ENCODE peak calls at places on chromosomes 6 and 20, in four cellular contexts. V is brain microvascular endothelial cell; K is stimulated activated naive CD8-positive, alpha-beta T cell treated with anti-CD3 and anti-CD28 coated beads, Interleukin-15, amount 100 ng/mL, for 72 hours; A is body of pancreas. H is an unnamed sample.

GRCh38 chr6:111888928-111889696 is 15.9 kb upstream of the FYN start:
- DNase-seq in V (no peak), K (no peak), A (no peak), H (no peak)

GRCh38 chr6:20334334-20334733 is 67.3 kb upstream of the E2F3 start:
- DNase-seq in K (no peak), V (no peak), A (no peak), H (no peak)

GRCh38 chr20:59994697-59995122 is 36.5 kb downstream of the CDH26 start:
- DNase-seq in K (no peak), V (no peak), A (peak; percentile 20), H (peak; percentile 45)

GRCh38 chr20:57680131-57680716 is 29.6 kb downstream of the PMEPA1 start:
- DNase-seq in K (no peak), V (no peak), A (no peak), H (no peak)

GRCh38 chr6:128438311-128438916 is 82.0 kb downstream of the PTPRK start:
- DNase-seq in K (no peak), A (no peak), V (no peak), H (no peak)

GRCh38 chr6:25218346-25218745 is 60.8 kb upstream of the CARMIL1 start:
- DNase-seq in K (no peak), V (no peak), A (no peak), H (no peak)

GRCh38 chr6:135266675-135267074 is 85.6 kb downstream of the MYB start:
- DNase-seq in V (no peak), K (no peak), A (no peak), H (peak; percentile 53)

GRCh38 chr6:41778895-41779294 is 805 bp downstream of the FRS3 start:
- DNase-seq in A (no peak), V (no peak), K (no peak), H (no peak)

GRCh38 chr20:2816030-2816582 is at the start of gene TMEM239:
- DNase-seq in A (no peak), K (no peak), V (no peak), H (no peak)

GRCh38 chr6:45327956-45328522 is at the start of gene RUNX2:
- DNase-seq in A (no peak), K (peak; percentile 43), V (peak; percentile 47), H (no peak)

GRCh38 chr6:33777716-33778474 is 11.0 kb downstream of the LEMD2 start:
- DNase-seq in A (no peak), K (no peak), V (no peak), H (no peak)

GRCh38 chr20:64156886-64157875 is 7.1 kb upstream of the MYT1 start:
- DNase-seq in V (no peak), A (no peak), K (no peak), H (no peak)

GRCh38 chr6:136037885-136038460 is 186.5 kb downstream of the PDE7B start:
- DNase-seq in V (no peak), A (no peak), K (no peak), H (no peak)

GRCh38 chr6:136586295-136586694 is 36.1 kb upstream of the MAP7 start:
- DNase-seq in K (no peak), V (peak; percentile 91), A (no peak), H (no peak)

GRCh38 chr6:114997813-114998292 is 655.0 kb upstream of the HS3ST5 start:
- DNase-seq in V (no peak), K (peak; percentile 11), A (no peak), H (no peak)

GRCh38 chr6:2448826-2449571 is 203.6 kb upstream of the GMDS start:
- DNase-seq in K (peak; percentile 18), V (peak; percentile 63), A (peak; percentile 44), H (peak; percentile 61)

GRCh38 chr20:12394786-12395185 is 477.1 kb downstream of the BTBD3 start:
- DNase-seq in K (no peak), V (no peak), A (peak; percentile 8), H (no peak)

GRCh38 chr6:26473429-26473757 is 15.6 kb downstream of the BTN2A1 start:
- DNase-seq in K (no peak), A (no peak), V (no peak), H (no peak)

GRCh38 chr6:26205161-26205624 is 118.0 kb downstream of the HFE start:
- DNase-seq in A (peak; percentile 75), V (peak; percentile 85), K (peak; percentile 92), H (peak; percentile 79)

GRCh38 chr6:136593748-136594490 is 43.7 kb upstream of the MAP7 start:
- DNase-seq in A (peak; percentile 68), K (peak; percentile 71), V (peak; percentile 98), H (no peak)

GRCh38 chr6:1609662-1610496 is at the start of gene FOXC1:
- DNase-seq in V (peak; percentile 85), A (peak; percentile 92), K (peak; percentile 51), H (peak; percentile 91)

GRCh38 chr6:89385156-89385667 is 26.9 kb downstream of the RRAGD start:
- DNase-seq in K (no peak), V (no peak), A (no peak), H (no peak)

GRCh38 chr20:32911355-32911754 is 52.6 kb downstream of the EFCAB8 start:
- DNase-seq in A (no peak), V (no peak), K (no peak), H (no peak)

GRCh38 chr6:132392792-132393191 is 8.5 kb downstream of the MOXD1 start:
- DNase-seq in V (no peak), A (no peak), K (no peak), H (no peak)

GRCh38 chr20:54165014-54165413 is 8.8 kb downstream of the CYP24A1 start:
- DNase-seq in V (no peak), A (no peak), K (no peak), H (no peak)

GRCh38 chr6:39137235-39137634 is 22.2 kb upstream of the SAYSD1 start:
- DNase-seq in V (peak; percentile 43), A (no peak), K (no peak), H (peak; percentile 37)

GRCh38 chr20:4942336-4942735 is 59.0 kb downstream of the SLC23A2 start:
- DNase-seq in A (no peak), K (no peak), V (no peak), H (no peak)

GRCh38 chr20:34262488-34263288 is 21.5 kb downstream of the ASIP start:
- DNase-seq in V (peak; percentile 34), K (no peak), A (peak; percentile 31), H (no peak)

GRCh38 chr6:154127638-154128037 is 88.6 kb downstream of the OPRM1 start:
- DNase-seq in K (no peak), A (no peak), V (no peak), H (no peak)

GRCh38 chr6:31572041-31572911 is at the start of gene LTA:
- DNase-seq in V (no peak), K (peak; percentile 84), A (no peak), H (no peak)

GRCh38 chr20:42083280-42083679 is 465.1 kb upstream of the CHD6 start:
- DNase-seq in K (no peak), V (no peak), A (no peak), H (no peak)

GRCh38 chr6:32816746-32817204 is at the start of gene HLA-DOB:
- DNase-seq in A (no peak), K (no peak), V (no peak), H (no peak)

GRCh38 chr6:168125429-168126001 is 46.5 kb upstream of the FRMD1 start:
- DNase-seq in V (no peak), A (no peak), K (no peak), H (peak; percentile 13)

GRCh38 chr6:110325197-110325596 is 33.0 kb downstream of the METTL24 start:
- DNase-seq in V (peak; percentile 12), A (peak; percentile 62), K (no peak), H (peak; percentile 34)

GRCh38 chr6:43307451-43308100 is 1.1 kb downstream of the CRIP3 start:
- DNase-seq in A (no peak), K (no peak), V (no peak), H (no peak)

GRCh38 chr20:37853823-37854375 is 49.0 kb upstream of the VSTM2L start:
- DNase-seq in V (no peak), K (no peak), A (no peak), H (no peak)

GRCh38 chr20:11453430-11453829 is 464.3 kb upstream of the BTBD3 start:
- DNase-seq in V (peak; percentile 89), K (no peak), A (no peak), H (no peak)

GRCh38 chr20:18256440-18257090 is 31.8 kb upstream of the ZNF133 start:
- DNase-seq in K (no peak), A (no peak), V (no peak), H (no peak)

H was measured in colonic mucosa.